ENCODE peak calls at places on chromosomes 5 and 9, in ten cellular contexts. E is AG04450, C is MM.1S, Q is uterus, I is right cardiac atrium, J is heart left ventricle, B is Karpas-422, T is IMR-90, W is fibroblast of lung, H is ovary. S is an unnamed sample. For H3K9me3, the result is how much of the 10 kb centered on the place peaks cover.

GRCh38 chr5:59540366-59540765 is 353.2 kb downstream of the PDE4D start:
- DNase-seq in E (no peak), C (no peak), Q (no peak), I (no peak), J (no peak), B (no peak), T (no peak), W (no peak), H (no peak), S (no peak)

GRCh38 chr5:78236046-78236445 is 58.5 kb downstream of the AP3B1 start:
- DNase-seq in E (no peak), C (no peak), Q (no peak), I (no peak), J (no peak), B (no peak), T (peak), W (no peak), H (no peak), S (no peak)

GRCh38 chr9:70091103-70091502 is 47.5 kb downstream of the MAMDC2 start:
- DNase-seq in E (no peak), C (no peak), Q (no peak), I (no peak), J (no peak), B (no peak), T (no peak), W (no peak), H (no peak), S (no peak)

GRCh38 chr9:127567119-127567897 is 44.8 kb upstream of the STXBP1 start:
- DNase-seq in E (no peak), C (no peak), Q (peak), I (peak), J (peak), B (no peak), T (peak), W (no peak), H (peak), S (no peak)

GRCh38 chr9:124282442-124283231 is 24.9 kb downstream of the NEK6 start:
- DNase-seq in E (no peak), C (no peak), Q (peak), I (peak), J (peak), B (no peak), T (peak), W (peak), H (peak), S (no peak)

GRCh38 chr5:93620487-93621339 is 37.7 kb downstream of the NR2F1 start:
- DNase-seq in E (no peak), C (peak), Q (peak), I (peak), J (peak), B (peak), T (peak), W (peak), H (peak), S (peak)

GRCh38 chr5:56815657-56816545 is 552 bp downstream of the MAP3K1 start:
- DNase-seq in E (no peak), C (peak), Q (peak), I (peak), J (peak), B (peak), T (peak), W (peak), H (peak), S (peak)

GRCh38 chr5:103037673-103038455 is 82.1 kb downstream of the GIN1 start:
- DNase-seq in E (no peak), C (no peak), Q (no peak), I (no peak), J (no peak), B (peak), T (peak), W (peak), H (no peak), S (no peak)

GRCh38 chr5:116395178-116395577 is 179.4 kb downstream of the SEMA6A start:
- DNase-seq in E (no peak), C (no peak), Q (no peak), I (no peak), J (no peak), B (no peak), T (no peak), W (no peak), H (no peak), S (no peak)

GRCh38 chr9:109476781-109477268 is 21.3 kb downstream of the PTPN3 start:
- DNase-seq in E (no peak), C (no peak), Q (no peak), I (no peak), J (no peak), B (no peak), T (no peak), W (no peak), H (no peak), S (no peak)

GRCh38 chr9:69577123-69577522 is 95.0 kb downstream of the APBA1 start:
- DNase-seq in E (no peak), C (no peak), Q (no peak), I (no peak), J (no peak), B (no peak), T (peak), W (no peak), H (no peak), S (no peak)

GRCh38 chr9:79719989-79720388 is 148.2 kb downstream of the TLE4 start:
- DNase-seq in E (no peak), C (no peak), Q (no peak), I (no peak), J (no peak), B (no peak), T (no peak), W (no peak), H (no peak), S (no peak)

GRCh38 chr9:83538172-83538889 is at the start of gene FRMD3:
- DNase-seq in E (no peak), C (peak), Q (peak), I (peak), J (peak), B (no peak), T (peak), W (peak), H (peak), S (no peak)

GRCh38 chr5:99060306-99061261 is 131.8 kb upstream of the CHD1 start:
- DNase-seq in E (peak), C (peak), Q (peak), I (peak), J (peak), B (peak), T (peak), W (peak), H (peak), S (peak)

GRCh38 chr9:35689601-35690446 is at the start of gene TPM2:
- DNase-seq in E (peak), C (no peak), Q (peak), I (peak), J (peak), B (no peak), T (peak), W (peak), H (peak), S (no peak)

GRCh38 chr5:107673368-107674136 is 2.8 kb upstream of the EFNA5 start:
- DNase-seq in E (peak), C (peak), Q (peak), I (peak), J (peak), B (peak), T (peak), W (peak), H (peak), S (peak)

GRCh38 chr5:84242286-84242685 is 142.4 kb downstream of the EDIL3 start:
- DNase-seq in E (peak), C (no peak), Q (no peak), I (no peak), J (no peak), B (no peak), T (peak), W (peak), H (no peak), S (no peak)

GRCh38 chr9:36074870-36075532 is 38.3 kb downstream of the RECK start:
- DNase-seq in E (peak), C (no peak), Q (peak), I (peak), J (peak), B (no peak), T (peak), W (peak), H (peak), S (no peak)

GRCh38 chr5:62077823-62078550 is 228.0 kb upstream of the KIF2A start:
- DNase-seq in E (no peak), C (no peak), Q (no peak), I (no peak), J (no peak), B (no peak), T (no peak), W (no peak), H (no peak), S (no peak)

GRCh38 chr9:125428060-125428481 is 166.4 kb downstream of the GAPVD1 start:
- DNase-seq in E (no peak), C (peak), Q (no peak), I (no peak), J (peak), B (peak), T (no peak), W (no peak), H (no peak), S (no peak)

GRCh38 chr5:176744584-176744965 is 65.8 kb upstream of the UNC5A start:
- DNase-seq in E (no peak), C (no peak), Q (no peak), I (no peak), J (no peak), B (peak), T (no peak), W (peak), H (no peak), S (no peak)

GRCh38 chr9:115042781-115043509 is 75.0 kb downstream of the TNC start:
- DNase-seq in E (no peak), C (peak), Q (no peak), I (no peak), J (no peak), B (no peak), T (no peak), W (no peak), H (no peak), S (no peak)

GRCh38 chr9:122040573-122041242 is 52.4 kb downstream of the TTLL11 start:
- DNase-seq in E (no peak), C (no peak), Q (no peak), I (no peak), J (no peak), B (no peak), T (no peak), W (no peak), H (no peak), S (no peak)

GRCh38 chr9:80320916-80321315 is 749.2 kb downstream of the TLE4 start:
- DNase-seq in E (no peak), C (no peak), Q (no peak), I (no peak), J (no peak), B (no peak), T (peak), W (peak), H (no peak), S (no peak)

GRCh38 chr9:26863074-26863473 is 29.5 kb downstream of the CAAP1 start:
- DNase-seq in E (no peak), C (no peak), Q (no peak), I (no peak), J (no peak), B (peak), T (peak), W (peak), H (no peak), S (no peak)

GRCh38 chr5:34740306-34740891 is 84.3 kb downstream of the RAI14 start:
- DNase-seq in E (no peak), C (no peak), Q (peak), I (peak), J (peak), B (no peak), T (no peak), W (peak), H (peak), S (no peak)

GRCh38 chr5:80866372-80866771 is 93.8 kb upstream of the RASGRF2 start:
- DNase-seq in E (no peak), C (no peak), Q (no peak), I (no peak), J (no peak), B (no peak), T (no peak), W (no peak), H (no peak), S (no peak)
- H3K27ac ChIP-seq in E (no peak), C (no peak), Q (no peak), I (no peak), J (no peak), B (no peak), T (no peak), W (no peak), H (no peak), S (no peak)

GRCh38 chr9:21902112-21902511 is 92.1 kb downstream of the CDKN2A start:
- DNase-seq in E (no peak), C (no peak), Q (no peak), I (no peak), J (no peak), B (no peak), T (peak), W (no peak), H (no peak), S (no peak)

GRCh38 chr9:21904371-21904770 is 89.8 kb downstream of the CDKN2A start:
- DNase-seq in E (no peak), C (no peak), Q (no peak), I (no peak), J (no peak), B (no peak), T (peak), W (no peak), H (no peak), S (no peak)

GRCh38 chr9:21903380-21903965 is 90.7 kb downstream of the CDKN2A start:
- DNase-seq in E (no peak), C (no peak), Q (no peak), I (no peak), J (no peak), B (no peak), T (no peak), W (no peak), H (no peak), S (no peak)

GRCh38 chr9:21904776-21905175 is 89.4 kb downstream of the CDKN2A start:
- DNase-seq in E (no peak), C (no peak), Q (no peak), I (no peak), J (no peak), B (no peak), T (no peak), W (no peak), H (no peak), S (no peak)

GRCh38 chr9:21901538-21901937 is 92.7 kb downstream of the CDKN2A start:
- DNase-seq in E (no peak), C (no peak), Q (no peak), I (no peak), J (no peak), B (no peak), T (no peak), W (no peak), H (no peak), S (no peak)
- H3K9me3 ChIP-seq in E (under half), C (under half), Q (under half), I (under half), J (under half), B (under half), T (under half), W (under half), H (under half), S (under half)

DNA sequence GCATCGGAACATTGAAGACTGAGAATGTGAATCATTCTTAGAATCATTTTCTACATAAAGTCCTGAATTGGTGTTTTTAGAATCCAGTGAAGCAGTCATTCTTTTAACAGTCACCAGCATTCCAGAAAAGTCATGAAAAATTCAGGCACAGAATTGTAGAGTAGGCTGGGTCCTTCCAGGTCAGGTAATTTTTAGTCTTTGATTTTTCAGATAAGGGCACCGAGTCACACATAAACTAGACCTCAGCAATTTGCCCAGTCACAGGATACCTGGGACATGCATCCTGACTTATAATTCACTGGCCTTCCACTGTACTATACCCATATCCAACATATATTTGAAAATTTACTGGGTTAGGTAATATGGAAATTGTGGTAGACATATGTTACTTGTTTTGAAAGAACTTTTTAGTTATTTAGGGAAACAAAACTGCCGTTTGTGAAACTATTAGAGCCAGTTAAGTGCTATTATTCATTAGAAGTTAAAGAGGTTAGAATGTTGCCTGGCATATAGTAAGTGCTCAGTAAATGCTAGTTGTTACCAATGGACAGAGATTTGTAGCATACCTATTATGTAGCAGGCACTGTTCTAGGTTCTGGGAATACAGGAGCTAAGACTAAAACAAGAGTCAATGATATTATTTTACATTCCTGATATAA is 10.9 kb downstream of the MAN2A1 start:
- DNase-seq in E (no peak), C (no peak), Q (no peak), I (no peak), J (no peak), B (no peak), T (no peak), W (no peak), H (no peak), S (no peak)
- H3K27ac ChIP-seq in E (no peak), C (peak), Q (no peak), I (no peak), J (no peak), B (no peak), T (no peak), W (no peak), H (no peak), S (no peak)

GRCh38 chr5:179123491-179124328 is 63.5 kb downstream of the ZNF354C start:
- DNase-seq in E (no peak), C (no peak), Q (no peak), I (no peak), J (no peak), B (no peak), T (no peak), W (no peak), H (no peak), S (no peak)

GRCh38 chr5:179126506-179126991 is 66.4 kb downstream of the ZNF354C start:
- DNase-seq in E (no peak), C (no peak), Q (no peak), I (no peak), J (no peak), B (no peak), T (no peak), W (no peak), H (no peak), S (no peak)

GRCh38 chr5:179125789-179126505 is 65.8 kb downstream of the ZNF354C start:
- DNase-seq in E (no peak), C (no peak), Q (no peak), I (no peak), J (no peak), B (no peak), T (no peak), W (no peak), H (no peak), S (no peak)

GRCh38 chr5:179124329-179124852 is 64.2 kb downstream of the ZNF354C start:
- DNase-seq in E (no peak), C (no peak), Q (no peak), I (no peak), J (no peak), B (no peak), T (no peak), W (no peak), H (no peak), S (no peak)

DNA sequence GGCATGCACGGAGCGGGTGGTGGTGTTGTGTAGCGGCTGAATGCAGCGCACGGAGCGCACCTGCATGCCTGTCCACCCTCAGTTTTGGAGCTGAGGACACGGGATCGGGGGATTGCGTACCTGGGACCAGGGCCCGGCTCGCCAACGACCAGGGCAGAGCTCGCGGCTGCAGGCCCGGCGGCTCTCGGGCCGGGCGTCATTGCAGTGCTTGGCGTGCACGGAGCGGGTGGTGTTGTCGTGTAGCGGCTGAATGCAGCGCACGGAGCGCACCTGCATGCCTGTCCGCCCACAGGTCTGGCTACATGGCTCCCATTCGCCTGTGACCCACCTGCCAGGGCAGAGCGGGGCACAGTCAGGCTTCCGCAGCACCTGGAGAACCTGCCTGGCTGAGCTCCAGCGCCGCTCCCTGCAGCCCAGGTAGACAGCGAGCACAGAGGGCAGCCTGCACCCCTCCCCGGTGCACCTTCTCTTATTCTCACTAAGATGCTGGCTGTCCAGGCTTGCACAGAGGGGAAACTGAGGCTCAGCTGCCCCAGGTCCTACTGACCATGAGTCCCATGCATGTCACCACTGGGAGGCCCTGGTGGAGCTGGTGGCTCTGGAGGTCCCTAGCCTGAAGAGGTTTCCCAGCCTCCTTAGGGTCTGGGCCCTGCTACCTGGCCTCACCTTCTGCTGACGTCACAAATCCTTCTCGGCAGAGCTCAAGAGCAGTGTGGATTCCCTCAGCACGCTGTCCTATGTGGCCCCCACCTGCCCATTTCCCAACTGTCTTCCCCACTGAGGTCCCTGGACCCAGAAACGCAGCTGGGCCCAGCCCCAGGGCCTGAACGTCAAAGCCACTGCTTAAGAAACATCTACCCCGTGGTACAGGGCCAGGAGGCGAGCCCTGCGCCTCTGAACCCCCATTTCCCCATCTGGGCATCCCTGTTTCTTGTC is 64.9 kb downstream of the ZNF354C start:
- DNase-seq in E (no peak), C (no peak), Q (no peak), I (no peak), J (no peak), B (no peak), T (no peak), W (no peak), H (no peak), S (no peak)
- H3K9me3 ChIP-seq in E (half or more), C (under half), Q (under half), I (under half), J (under half), B (under half), T (under half), W (under half), H (under half), S (under half)

DNA sequence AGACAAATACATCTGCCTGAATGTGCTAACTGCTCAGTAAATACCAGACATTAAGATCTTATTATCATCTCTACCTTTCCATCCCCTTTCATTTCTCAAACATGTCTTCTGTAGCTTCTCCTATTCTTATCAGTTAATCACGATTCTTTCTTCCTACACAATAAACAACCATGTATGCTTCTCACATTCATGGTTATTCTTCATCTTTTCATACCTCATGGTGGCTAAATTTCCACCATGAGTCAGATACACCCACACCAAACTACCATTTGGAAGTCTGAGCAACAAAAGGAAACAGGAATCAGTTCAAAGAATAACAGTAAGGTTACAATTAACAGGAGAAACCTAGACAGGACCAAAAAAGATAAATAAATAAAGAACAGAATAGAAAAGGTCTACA is 7.7 kb downstream of the ZNF622 start:
- DNase-seq in E (no peak), C (no peak), Q (no peak), I (no peak), J (no peak), B (no peak), T (peak), W (no peak), H (no peak), S (no peak)
- H3K27ac ChIP-seq in E (no peak), C (no peak), Q (no peak), I (no peak), J (peak), B (no peak), T (no peak), W (no peak), H (no peak), S (no peak)

S was measured in CD4-positive, alpha-beta T cell.